ENCODE peak calls at places on chromosomes 3 and 15, in four cellular contexts. Q is SHP77, R is IMR-90, E is ELR. D is an unnamed sample.
A peak's percentile ranks its signal among the peaks of the same experiment; 100 is the strongest.

GRCh38 chr15:101008158-101009139 is 89.3 kb downstream of the LRRK1 start:
- DNase-seq in E (peak; percentile 19), Q (peak; percentile 78), R (peak; percentile 66), D (peak; percentile 32)

GRCh38 chr15:55799287-55800212 is 56.6 kb upstream of the PRTG start:
- DNase-seq in R (peak; percentile 52), Q (peak; percentile 45), E (peak; percentile 68), D (peak; percentile 34)

GRCh38 chr15:34584321-34584668 is 844 bp upstream of the GOLGA8B start:
- DNase-seq in Q (no peak), R (no peak), E (no peak), D (no peak)

GRCh38 chr3:124563376-124563775 is 166.9 kb upstream of the UMPS start:
- DNase-seq in Q (no peak), E (peak; percentile 26), R (peak; percentile 36), D (no peak)

GRCh38 chr3:183489455-183490210 is 61.2 kb upstream of the MCF2L2 start:
- DNase-seq in Q (no peak), R (peak; percentile 43), E (peak; percentile 15), D (peak; percentile 43)

GRCh38 chr3:52147804-52148203 is 6.4 kb downstream of the POC1A start:
- DNase-seq in Q (no peak), R (peak; percentile 69), E (no peak), D (no peak)

GRCh38 chr15:29538110-29538509 is 268.5 kb upstream of the NSMCE3 start:
- DNase-seq in E (no peak), R (no peak), Q (no peak), D (no peak)

GRCh38 chr15:60077581-60078359 is 73.7 kb downstream of the FOXB1 start:
- DNase-seq in E (no peak), R (no peak), Q (no peak), D (no peak)

GRCh38 chr3:122681294-122682015 is 816 bp downstream of the PARP14 start:
- DNase-seq in Q (peak; percentile 11), R (no peak), E (no peak), D (no peak)

GRCh38 chr15:73965094-73965729 is 26.9 kb downstream of the STOML1 start:
- DNase-seq in Q (no peak), E (peak; percentile 38), R (no peak), D (no peak)

GRCh38 chr3:24933401-24933800 is 438.8 kb upstream of the THRB start:
- DNase-seq in R (no peak), Q (no peak), E (no peak), D (no peak)

GRCh38 chr15:75178171-75178937 is 23.3 kb upstream of the C15orf39 start:
- DNase-seq in Q (no peak), E (no peak), R (no peak), D (no peak)

GRCh38 chr3:150426292-150426691 is 18.2 kb downstream of the TSC22D2 start:
- DNase-seq in Q (no peak), R (no peak), E (no peak), D (no peak)

GRCh38 chr15:74863239-74864056 is 9.7 kb downstream of the SCAMP2 start:
- DNase-seq in Q (no peak), E (peak; percentile 66), R (peak; percentile 31), D (peak; percentile 22)

GRCh38 chr3:45592405-45592804 is 2.1 kb upstream of the LIMD1 start:
- DNase-seq in E (no peak), Q (no peak), R (no peak), D (no peak)

GRCh38 chr3:37833790-37834189 is 27.9 kb upstream of the CTDSPL start:
- DNase-seq in R (no peak), Q (no peak), E (peak; percentile 21), D (no peak)

GRCh38 chr15:66588537-66588936 is 22.7 kb upstream of the LCTL start:
- DNase-seq in E (peak; percentile 11), Q (no peak), R (no peak), D (no peak)

GRCh38 chr3:13461169-13462124 is 18.7 kb upstream of the HDAC11 start:
- DNase-seq in R (peak; percentile 36), E (peak; percentile 83), Q (peak; percentile 89), D (no peak)

GRCh38 chr15:91967935-91968605 is 114.6 kb downstream of the SLCO3A1 start:
- DNase-seq in E (no peak), Q (no peak), R (peak; percentile 40), D (no peak)

GRCh38 chr3:158709666-158710083 is 22.6 kb downstream of the RARRES1 start:
- DNase-seq in E (peak; percentile 98), Q (no peak), R (peak; percentile 99), D (peak; percentile 93)

GRCh38 chr3:135995766-135996165 is 30.2 kb downstream of the PPP2R3A start:
- DNase-seq in R (peak; percentile 70), E (peak; percentile 24), Q (no peak), D (no peak)

GRCh38 chr3:78204977-78205376 is 1165.1 kb downstream of the ROBO2 start:
- DNase-seq in Q (peak; percentile 44), R (peak; percentile 67), E (peak; percentile 82), D (peak; percentile 61)

GRCh38 chr3:69425249-69425648 is 39.4 kb upstream of the FRMD4B start:
- DNase-seq in E (peak; percentile 34), R (peak; percentile 7), Q (no peak), D (no peak)

GRCh38 chr15:41919954-41920538 is 26.2 kb upstream of the SPTBN5 start:
- DNase-seq in Q (peak; percentile 68), E (no peak), R (peak; percentile 97), D (peak; percentile 48)

GRCh38 chr3:13135251-13135810 is 62.1 kb upstream of the IQSEC1 start:
- DNase-seq in R (no peak), Q (no peak), E (no peak), D (no peak)

GRCh38 chr3:69353492-69353891 is 32.4 kb downstream of the FRMD4B start:
- DNase-seq in Q (no peak), R (no peak), E (no peak), D (no peak)

GRCh38 chr3:41521000-41521655 is 321.8 kb downstream of the CTNNB1 start:
- DNase-seq in R (no peak), E (no peak), Q (no peak), D (no peak)

GRCh38 chr3:191963182-191963581 is 502.2 kb downstream of the PYDC2 start:
- DNase-seq in E (peak; percentile 93), Q (no peak), R (no peak), D (no peak)

GRCh38 chr15:47184003-47184404 is 533.3 kb upstream of the SEMA6D start:
- DNase-seq in E (no peak), Q (no peak), R (no peak), D (no peak)

GRCh38 chr15:40054746-40055575 is 16.0 kb upstream of the SRP14 start:
- DNase-seq in E (peak; percentile 80), Q (peak; percentile 91), R (peak; percentile 82), D (peak; percentile 84)

GRCh38 chr3:178325330-178325729 is 210.9 kb upstream of the KCNMB2 start:
- DNase-seq in Q (no peak), R (peak; percentile 64), E (peak; percentile 44), D (peak; percentile 64)

GRCh38 chr3:31544634-31545033 is 11.9 kb downstream of the STT3B start:
- DNase-seq in R (no peak), Q (no peak), E (no peak), D (no peak)

GRCh38 chr3:125357032-125357658 is 18.0 kb downstream of the ZNF148 start:
- DNase-seq in R (peak; percentile 36), Q (no peak), E (peak; percentile 61), D (peak; percentile 29)

GRCh38 chr3:157445897-157446296 is 9.2 kb downstream of the PTX3 start:
- DNase-seq in E (peak; percentile 68), Q (no peak), R (peak; percentile 77), D (peak; percentile 85)

GRCh38 chr3:25573386-25574171 is 91.1 kb downstream of the TOP2B start:
- DNase-seq in Q (no peak), R (peak; percentile 65), E (peak; percentile 86), D (peak; percentile 58)

GRCh38 chr3:110708166-110708565 is 363.4 kb upstream of the NECTIN3 start:
- DNase-seq in Q (no peak), E (peak; percentile 3), R (no peak), D (no peak)

GRCh38 chr15:86021281-86022264 is 58.1 kb upstream of the AGBL1 start:
- DNase-seq in Q (no peak), R (no peak), E (peak; percentile 27), D (no peak)

GRCh38 chr15:69647160-69647513 is 194.5 kb downstream of the RPLP1 start:
- DNase-seq in Q (no peak), E (no peak), R (no peak), D (no peak)

GRCh38 chr15:100601628-100602063 is 338 bp downstream of the LINS1 start:
- DNase-seq in E (no peak), Q (peak; percentile 61), R (no peak), D (no peak)